ENCODE peak calls at places on chromosomes 12 and 14, in five cellular contexts. G is mucosa of gallbladder; I is stimulated activated CD8-positive, alpha-beta memory T cell treated with anti-CD3 and anti-CD28 coated beads, Interleukin-15, amount 100 ng/mL, for 1 hour; D is stimulated activated CD4-positive, alpha-beta T cell treated with anti-CD3 and anti-CD28 coated beads, Interleukin-15, amount 100 ng/mL, for 1 hour; X is HuH-7. Z is an unnamed sample.

GRCh38 chr14:102518063-102518648 is 8.6 kb upstream of the ANKRD9 start:
- DNase-seq in G (no peak), I (no peak), D (no peak), X (no peak), Z (no peak)

GRCh38 chr12:5655120-5655519 is 223.2 kb downstream of the NTF3 start:
- DNase-seq in G (no peak), I (no peak), D (no peak), X (no peak), Z (no peak)

GRCh38 chr14:33932526-33933292 is 18.2 kb downstream of the EGLN3 start:
- DNase-seq in G (no peak), I (no peak), D (no peak), X (no peak), Z (no peak)

GRCh38 chr14:95695051-95695450 is 8.8 kb downstream of the TCL1B start:
- DNase-seq in G (no peak), I (no peak), D (no peak), X (no peak), Z (no peak)

GRCh38 chr12:45572114-45572513 is 157.4 kb upstream of the ARID2 start:
- DNase-seq in G (peak), I (no peak), D (no peak), X (no peak), Z (no peak)

GRCh38 chr14:50944647-50945413 is 547 bp upstream of the PYGL start:
- DNase-seq in G (peak), I (no peak), D (no peak), X (peak), Z (no peak)

GRCh38 chr14:21867541-21867940 is 193.9 kb upstream of the OR4E1 start:
- DNase-seq in G (no peak), I (no peak), D (no peak), X (no peak), Z (no peak)

GRCh38 chr12:30694971-30695326 is 720 bp downstream of the IPO8 start:
- DNase-seq in G (peak), I (no peak), D (no peak), X (peak), Z (peak)

GRCh38 chr12:6229823-6230222 is 29.6 kb downstream of the CD9 start:
- DNase-seq in G (peak), I (no peak), D (no peak), X (no peak), Z (no peak)

GRCh38 chr14:20383636-20384035 is 29.7 kb downstream of the TEP1 start:
- DNase-seq in G (no peak), I (no peak), D (no peak), X (no peak), Z (no peak)

GRCh38 chr12:51683763-51684357 is 92.8 kb downstream of the SCN8A start:
- DNase-seq in G (no peak), I (no peak), D (no peak), X (no peak), Z (no peak)

GRCh38 chr12:19915392-19916192 is 452.7 kb upstream of the PDE3A start:
- DNase-seq in G (no peak), I (no peak), D (no peak), X (no peak), Z (no peak)

GRCh38 chr12:6458281-6459003 is 6.6 kb downstream of the TAPBPL start:
- DNase-seq in G (no peak), I (no peak), D (no peak), X (no peak), Z (no peak)

GRCh38 chr14:24965578-24965933 is 84.4 kb downstream of the STXBP6 start:
- DNase-seq in G (no peak), I (no peak), D (no peak), X (no peak), Z (no peak)

GRCh38 chr14:69002069-69002468 is 23.0 kb upstream of the ACTN1 start:
- DNase-seq in G (peak), I (no peak), D (no peak), X (peak), Z (no peak)

GRCh38 chr14:68539839-68540238 is 253.0 kb downstream of the ZFP36L1 start:
- DNase-seq in G (no peak), I (no peak), D (no peak), X (no peak), Z (no peak)

GRCh38 chr12:101021911-101022388 is 188.1 kb downstream of the SLC5A8 start:
- DNase-seq in G (no peak), I (no peak), D (no peak), X (no peak), Z (no peak)

GRCh38 chr12:111267171-111267570 is 101.7 kb downstream of the PHETA1 start:
- DNase-seq in G (no peak), I (no peak), D (no peak), X (no peak), Z (no peak)

GRCh38 chr12:121005346-121005815 is 10.9 kb downstream of the C12orf43 start:
- DNase-seq in G (peak), I (no peak), D (peak), X (peak), Z (no peak)

GRCh38 chr12:122840580-122841513 is 5.6 kb downstream of the HIP1R start:
- DNase-seq in G (no peak), I (no peak), D (no peak), X (no peak), Z (no peak)

GRCh38 chr12:94180558-94181296 is 32.4 kb downstream of the PLXNC1 start:
- DNase-seq in G (no peak), I (no peak), D (no peak), X (no peak), Z (peak)

GRCh38 chr12:116542345-116542950 is 16.7 kb upstream of the MAP1LC3B2 start:
- DNase-seq in G (no peak), I (no peak), D (no peak), X (no peak), Z (no peak)

GRCh38 chr12:74780458-74781241 is 243.0 kb downstream of the ATXN7L3B start:
- DNase-seq in G (no peak), I (no peak), D (no peak), X (no peak), Z (no peak)

GRCh38 chr14:37641117-37641516 is 45.7 kb downstream of the TTC6 start:
- DNase-seq in G (no peak), I (no peak), D (no peak), X (no peak), Z (no peak)